ENCODE peak calls at places on chromosomes 13 and 19, in seven cellular contexts. One of them, this sample, is unnamed.

GRCh38 chr19:34404109-34404909 is at the start of gene PDCD2L:
- DNase-seq in fibroblast of lung: peak; percentile 78
- DNase-seq in tibial nerve: peak; percentile 78
- DNase-seq in transverse colon: peak; percentile 96
- DNase-seq in dorsolateral prefrontal cortex: peak; percentile 84
- DNase-seq in BJ: peak; percentile 14
- DNase-seq in CD8-positive, alpha-beta memory T cell: peak; percentile 86
- DNase-seq in this sample: peak; percentile 98

GRCh38 chr13:67230774-67231480 is 791 bp upstream of the PCDH9 start:
- DNase-seq in transverse colon: peak; percentile 39
- DNase-seq in BJ: no peak
- DNase-seq in CD8-positive, alpha-beta memory T cell: peak; percentile 13
- DNase-seq in fibroblast of lung: peak; percentile 77
- DNase-seq in tibial nerve: peak; percentile 19
- DNase-seq in dorsolateral prefrontal cortex: peak; percentile 65
- DNase-seq in this sample: peak; percentile 67

GRCh38 chr19:33639034-33639681 is 17.4 kb downstream of the CHST8 start:
- DNase-seq in transverse colon: no peak
- DNase-seq in tibial nerve: no peak
- DNase-seq in CD8-positive, alpha-beta memory T cell: no peak
- DNase-seq in dorsolateral prefrontal cortex: no peak
- DNase-seq in BJ: no peak
- DNase-seq in fibroblast of lung: no peak
- DNase-seq in this sample: peak; percentile 33

GRCh38 chr13:46553886-46554855 is 1.2 kb downstream of the LRCH1 start:
- DNase-seq in dorsolateral prefrontal cortex: peak; percentile 43
- DNase-seq in CD8-positive, alpha-beta memory T cell: peak; percentile 74
- DNase-seq in transverse colon: peak; percentile 78
- DNase-seq in tibial nerve: peak; percentile 43
- DNase-seq in BJ: no peak
- DNase-seq in fibroblast of lung: peak; percentile 89
- DNase-seq in this sample: peak; percentile 91

GRCh38 chr19:35868172-35868822 is at the start of gene APLP1:
- DNase-seq in BJ: no peak
- DNase-seq in transverse colon: peak; percentile 59
- DNase-seq in CD8-positive, alpha-beta memory T cell: peak; percentile 43
- DNase-seq in tibial nerve: no peak
- DNase-seq in dorsolateral prefrontal cortex: peak; percentile 93
- DNase-seq in fibroblast of lung: peak; percentile 53
- DNase-seq in this sample: peak; percentile 83

GRCh38 chr13:110559429-110559943 is 2.0 kb downstream of the RAB20 start:
- DNase-seq in tibial nerve: no peak
- DNase-seq in fibroblast of lung: no peak
- DNase-seq in BJ: no peak
- DNase-seq in CD8-positive, alpha-beta memory T cell: no peak
- DNase-seq in transverse colon: peak; percentile 83
- DNase-seq in dorsolateral prefrontal cortex: no peak
- DNase-seq in this sample: peak; percentile 82

GRCh38 chr19:13056052-13056660 is 46.5 kb downstream of the LYL1 start:
- DNase-seq in dorsolateral prefrontal cortex: no peak
- DNase-seq in CD8-positive, alpha-beta memory T cell: no peak
- DNase-seq in transverse colon: peak; percentile 61
- DNase-seq in tibial nerve: no peak
- DNase-seq in BJ: no peak
- DNase-seq in fibroblast of lung: peak; percentile 92
- DNase-seq in this sample: peak; percentile 83

GRCh38 chr13:21478881-21479808 is 20.0 kb upstream of the ZDHHC20 start:
- DNase-seq in fibroblast of lung: peak; percentile 65
- DNase-seq in tibial nerve: no peak
- DNase-seq in BJ: peak; percentile 31
- DNase-seq in transverse colon: peak; percentile 30
- DNase-seq in CD8-positive, alpha-beta memory T cell: peak; percentile 57
- DNase-seq in dorsolateral prefrontal cortex: no peak
- DNase-seq in this sample: no peak

GRCh38 chr13:112670118-112670517 is 19.7 kb upstream of the ATP11A start:
- DNase-seq in tibial nerve: no peak
- DNase-seq in fibroblast of lung: no peak
- DNase-seq in BJ: no peak
- DNase-seq in transverse colon: no peak
- DNase-seq in dorsolateral prefrontal cortex: no peak
- DNase-seq in CD8-positive, alpha-beta memory T cell: no peak
- DNase-seq in this sample: no peak

GRCh38 chr13:48595330-48596127 is 58.2 kb upstream of the CYSLTR2 start:
- DNase-seq in transverse colon: peak; percentile 64
- DNase-seq in dorsolateral prefrontal cortex: peak; percentile 34
- DNase-seq in fibroblast of lung: peak; percentile 65
- DNase-seq in BJ: no peak
- DNase-seq in tibial nerve: no peak
- DNase-seq in CD8-positive, alpha-beta memory T cell: peak; percentile 39
- DNase-seq in this sample: peak; percentile 67

GRCh38 chr13:72677431-72677830 is 50.0 kb downstream of the MZT1 start:
- DNase-seq in CD8-positive, alpha-beta memory T cell: no peak
- DNase-seq in BJ: no peak
- DNase-seq in tibial nerve: no peak
- DNase-seq in transverse colon: no peak
- DNase-seq in fibroblast of lung: peak; percentile 23
- DNase-seq in dorsolateral prefrontal cortex: no peak
- DNase-seq in this sample: no peak

GRCh38 chr13:42373048-42373812 is 101.3 kb downstream of the AKAP11 start:
- DNase-seq in transverse colon: no peak
- DNase-seq in BJ: no peak
- DNase-seq in tibial nerve: no peak
- DNase-seq in fibroblast of lung: no peak
- DNase-seq in dorsolateral prefrontal cortex: no peak
- DNase-seq in CD8-positive, alpha-beta memory T cell: no peak
- DNase-seq in this sample: no peak

GRCh38 chr19:41027273-41027967 is 36.3 kb downstream of the CYP2B6 start:
- DNase-seq in BJ: no peak
- DNase-seq in tibial nerve: no peak
- DNase-seq in dorsolateral prefrontal cortex: no peak
- DNase-seq in transverse colon: no peak
- DNase-seq in CD8-positive, alpha-beta memory T cell: no peak
- DNase-seq in fibroblast of lung: no peak
- DNase-seq in this sample: no peak

GRCh38 chr19:14091885-14092462 is 1.4 kb upstream of the SAMD1 start:
- DNase-seq in dorsolateral prefrontal cortex: no peak
- DNase-seq in BJ: no peak
- DNase-seq in CD8-positive, alpha-beta memory T cell: no peak
- DNase-seq in tibial nerve: no peak
- DNase-seq in fibroblast of lung: no peak
- DNase-seq in transverse colon: no peak
- DNase-seq in this sample: no peak

GRCh38 chr13:96662036-96662435 is 332.2 kb downstream of the OXGR1 start:
- DNase-seq in dorsolateral prefrontal cortex: no peak
- DNase-seq in BJ: no peak
- DNase-seq in transverse colon: no peak
- DNase-seq in tibial nerve: no peak
- DNase-seq in CD8-positive, alpha-beta memory T cell: no peak
- DNase-seq in fibroblast of lung: no peak
- DNase-seq in this sample: no peak

GRCh38 chr19:30719991-30720329 is 347.8 kb downstream of the ZNF536 start:
- DNase-seq in BJ: no peak
- DNase-seq in fibroblast of lung: no peak
- DNase-seq in CD8-positive, alpha-beta memory T cell: no peak
- DNase-seq in dorsolateral prefrontal cortex: peak; percentile 28
- DNase-seq in tibial nerve: no peak
- DNase-seq in transverse colon: no peak
- DNase-seq in this sample: no peak

GRCh38 chr19:40519352-40520322 is 52.8 kb downstream of the SPTBN4 start:
- DNase-seq in transverse colon: no peak
- DNase-seq in dorsolateral prefrontal cortex: peak; percentile 30
- DNase-seq in tibial nerve: no peak
- DNase-seq in fibroblast of lung: peak; percentile 54
- DNase-seq in BJ: no peak
- DNase-seq in CD8-positive, alpha-beta memory T cell: no peak
- DNase-seq in this sample: peak; percentile 76

GRCh38 chr13:85379433-85379832 is 419.8 kb downstream of the SLITRK6 start:
- DNase-seq in transverse colon: no peak
- DNase-seq in CD8-positive, alpha-beta memory T cell: no peak
- DNase-seq in fibroblast of lung: no peak
- DNase-seq in dorsolateral prefrontal cortex: no peak
- DNase-seq in BJ: no peak
- DNase-seq in tibial nerve: no peak
- DNase-seq in this sample: no peak

GRCh38 chr13:113428469-113428865 is 24.8 kb downstream of the ADPRHL1 start:
- DNase-seq in BJ: no peak
- DNase-seq in CD8-positive, alpha-beta memory T cell: no peak
- DNase-seq in fibroblast of lung: no peak
- DNase-seq in tibial nerve: no peak
- DNase-seq in dorsolateral prefrontal cortex: no peak
- DNase-seq in transverse colon: no peak
- DNase-seq in this sample: no peak

GRCh38 chr19:46412983-46413261 is 442 bp downstream of the CCDC8 start:
- DNase-seq in fibroblast of lung: no peak
- DNase-seq in transverse colon: no peak
- DNase-seq in CD8-positive, alpha-beta memory T cell: no peak
- DNase-seq in BJ: no peak
- DNase-seq in dorsolateral prefrontal cortex: no peak
- DNase-seq in tibial nerve: no peak
- DNase-seq in this sample: no peak

GRCh38 chr19:46413262-46414031 is at the start of gene CCDC8:
- DNase-seq in tibial nerve: peak; percentile 47
- DNase-seq in BJ: peak; percentile 56
- DNase-seq in transverse colon: peak; percentile 57
- DNase-seq in CD8-positive, alpha-beta memory T cell: no peak
- DNase-seq in dorsolateral prefrontal cortex: no peak
- DNase-seq in fibroblast of lung: peak; percentile 98
- DNase-seq in this sample: peak; percentile 91

GRCh38 chr19:46411088-46412033 is 2.0 kb downstream of the CCDC8 start:
- DNase-seq in tibial nerve: no peak
- DNase-seq in CD8-positive, alpha-beta memory T cell: no peak
- DNase-seq in BJ: no peak
- DNase-seq in dorsolateral prefrontal cortex: no peak
- DNase-seq in fibroblast of lung: no peak
- DNase-seq in transverse colon: no peak
- DNase-seq in this sample: no peak

GRCh38 chr19:46410205-46411087 is 2.9 kb downstream of the CCDC8 start:
- DNase-seq in tibial nerve: no peak
- DNase-seq in CD8-positive, alpha-beta memory T cell: no peak
- DNase-seq in dorsolateral prefrontal cortex: no peak
- DNase-seq in BJ: no peak
- DNase-seq in fibroblast of lung: no peak
- DNase-seq in transverse colon: no peak
- DNase-seq in this sample: no peak

GRCh38 chr19:46412034-46412982 is 1.1 kb downstream of the CCDC8 start:
- DNase-seq in transverse colon: no peak
- DNase-seq in BJ: no peak
- DNase-seq in dorsolateral prefrontal cortex: no peak
- DNase-seq in fibroblast of lung: no peak
- DNase-seq in tibial nerve: no peak
- DNase-seq in CD8-positive, alpha-beta memory T cell: no peak
- DNase-seq in this sample: no peak
- H3K4me3 ChIP-seq in transverse colon: peak overlapping the region; percentile 30
- H3K4me3 ChIP-seq in BJ: peak overlapping the region; percentile 65
- H3K4me3 ChIP-seq in dorsolateral prefrontal cortex: peak overlapping the region; percentile 58
- H3K4me3 ChIP-seq in fibroblast of lung: peak overlapping the region; percentile 46
- H3K4me3 ChIP-seq in tibial nerve: peak overlapping the region; percentile 56
- H3K4me3 ChIP-seq in CD8-positive, alpha-beta memory T cell: no peak overlapping the region
- H3K4me3 ChIP-seq in this sample: peak overlapping the region; percentile 43

DNA sequence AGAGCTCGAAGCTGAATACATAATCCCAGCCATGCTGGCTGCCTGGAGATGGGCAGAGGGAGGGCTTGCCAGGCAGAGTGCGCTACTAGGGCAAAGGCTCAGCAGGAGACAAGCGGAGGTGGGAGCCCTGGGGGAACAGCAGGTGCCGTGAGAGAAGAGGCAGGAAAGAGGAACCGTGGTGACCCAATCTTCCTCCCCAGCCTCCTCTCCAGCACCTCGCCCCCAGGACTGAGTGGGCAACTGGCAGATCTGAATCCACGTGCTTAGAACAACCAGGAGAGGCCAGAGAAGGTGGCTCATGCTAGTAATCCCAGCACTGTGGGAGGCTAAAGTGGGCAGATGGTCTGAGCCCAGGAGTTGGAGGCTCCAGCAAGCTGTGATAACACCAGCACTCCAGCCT is 11.0 kb upstream of the CCL25 start:
- DNase-seq in transverse colon: no peak
- DNase-seq in CD8-positive, alpha-beta memory T cell: no peak
- DNase-seq in fibroblast of lung: no peak
- DNase-seq in tibial nerve: no peak
- DNase-seq in BJ: no peak
- DNase-seq in dorsolateral prefrontal cortex: peak; percentile 13
- DNase-seq in this sample: no peak
- H3K27me3 ChIP-seq in transverse colon: no peaks in the 10 kb centered on the region
- H3K27me3 ChIP-seq in CD8-positive, alpha-beta memory T cell: no peaks in the 10 kb centered on the region
- H3K27me3 ChIP-seq in fibroblast of lung: no peaks in the 10 kb centered on the region
- H3K27me3 ChIP-seq in tibial nerve: no peaks in the 10 kb centered on the region
- H3K27me3 ChIP-seq in BJ: peaks cover 5% of the 10 kb centered on the region
- H3K27me3 ChIP-seq in dorsolateral prefrontal cortex: no peaks in the 10 kb centered on the region
- H3K27me3 ChIP-seq in this sample: no peaks in the 10 kb centered on the region

GRCh38 chr13:30340367-30341184 is 33.2 kb upstream of the KATNAL1 start:
- DNase-seq in transverse colon: peak; percentile 45
- DNase-seq in dorsolateral prefrontal cortex: peak; percentile 43
- DNase-seq in CD8-positive, alpha-beta memory T cell: no peak
- DNase-seq in fibroblast of lung: peak; percentile 87
- DNase-seq in BJ: peak; percentile 98
- DNase-seq in tibial nerve: no peak
- DNase-seq in this sample: peak; percentile 86
- H3K4me3 ChIP-seq in transverse colon: no peak overlapping the region
- H3K4me3 ChIP-seq in dorsolateral prefrontal cortex: peak overlapping the region; percentile 17
- H3K4me3 ChIP-seq in CD8-positive, alpha-beta memory T cell: no peak overlapping the region
- H3K4me3 ChIP-seq in fibroblast of lung: no peak overlapping the region
- H3K4me3 ChIP-seq in BJ: peak overlapping the region; percentile 25
- H3K4me3 ChIP-seq in tibial nerve: no peak overlapping the region
- H3K4me3 ChIP-seq in this sample: no peak overlapping the region

GRCh38 chr19:51505904-51506303 is 4.3 kb upstream of the SIGLEC12 start:
- DNase-seq in BJ: no peak
- DNase-seq in dorsolateral prefrontal cortex: no peak
- DNase-seq in tibial nerve: no peak
- DNase-seq in CD8-positive, alpha-beta memory T cell: no peak
- DNase-seq in fibroblast of lung: no peak
- DNase-seq in transverse colon: no peak
- DNase-seq in this sample: no peak

GRCh38 chr19:51507209-51507608 is 5.6 kb upstream of the SIGLEC12 start:
- DNase-seq in dorsolateral prefrontal cortex: no peak
- DNase-seq in BJ: no peak
- DNase-seq in transverse colon: no peak
- DNase-seq in tibial nerve: no peak
- DNase-seq in fibroblast of lung: no peak
- DNase-seq in CD8-positive, alpha-beta memory T cell: no peak
- DNase-seq in this sample: no peak

GRCh38 chr19:51501594-51502263 is at the start of gene SIGLEC12:
- DNase-seq in fibroblast of lung: no peak
- DNase-seq in BJ: no peak
- DNase-seq in transverse colon: peak; percentile 28
- DNase-seq in CD8-positive, alpha-beta memory T cell: no peak
- DNase-seq in dorsolateral prefrontal cortex: no peak
- DNase-seq in tibial nerve: no peak
- DNase-seq in this sample: no peak

GRCh38 chr19:51503891-51504290 is 2.3 kb upstream of the SIGLEC12 start:
- DNase-seq in BJ: no peak
- DNase-seq in dorsolateral prefrontal cortex: no peak
- DNase-seq in fibroblast of lung: no peak
- DNase-seq in tibial nerve: no peak
- DNase-seq in transverse colon: no peak
- DNase-seq in CD8-positive, alpha-beta memory T cell: no peak
- DNase-seq in this sample: no peak

DNA sequence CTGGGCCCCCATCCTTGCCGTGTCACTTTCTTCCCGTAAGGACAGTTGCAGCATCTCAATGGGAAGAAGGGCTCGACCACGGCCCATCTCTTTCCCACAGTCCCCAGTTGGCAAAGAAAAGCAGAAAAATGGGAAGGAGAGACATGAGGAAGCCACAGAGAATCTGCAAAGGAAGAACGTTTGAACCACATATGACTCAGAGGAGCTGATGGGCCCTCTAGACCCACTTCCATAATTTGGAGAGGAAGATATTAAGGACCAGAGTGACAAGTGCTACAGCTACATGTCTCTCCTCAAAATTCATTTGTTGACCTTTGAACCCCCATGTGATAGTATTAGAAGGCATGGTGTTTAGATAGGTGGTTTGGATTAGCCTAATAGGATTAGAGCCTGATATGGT is 1.8 kb upstream of the SIGLEC12 start:
- DNase-seq in fibroblast of lung: no peak
- DNase-seq in transverse colon: no peak
- DNase-seq in dorsolateral prefrontal cortex: no peak
- DNase-seq in tibial nerve: no peak
- DNase-seq in BJ: no peak
- DNase-seq in CD8-positive, alpha-beta memory T cell: no peak
- DNase-seq in this sample: no peak
- H3K27me3 ChIP-seq in fibroblast of lung: no peaks in the 10 kb centered on the region
- H3K27me3 ChIP-seq in transverse colon: no peaks in the 10 kb centered on the region
- H3K27me3 ChIP-seq in dorsolateral prefrontal cortex: no peaks in the 10 kb centered on the region
- H3K27me3 ChIP-seq in tibial nerve: no peaks in the 10 kb centered on the region
- H3K27me3 ChIP-seq in BJ: no peaks in the 10 kb centered on the region
- H3K27me3 ChIP-seq in CD8-positive, alpha-beta memory T cell: no peaks in the 10 kb centered on the region
- H3K27me3 ChIP-seq in this sample: no peaks in the 10 kb centered on the region